ENCODE peak calls at places on chromosomes 11 and 22, in four cellular contexts. Y is spleen, G is ovary, W is mammary epithelial cell. T is an unnamed sample.

GRCh38 chr22:25899566-25899965 is 157.6 kb downstream of the MYO18B start:
- DNase-seq in Y (no peak), G (no peak), W (no peak), T (no peak)

GRCh38 chr11:10674991-10675440 is 18.5 kb downstream of the IRAG1 start:
- DNase-seq in Y (no peak), G (no peak), W (no peak), T (peak)

GRCh38 chr11:27705873-27706820 is 5.9 kb upstream of the BDNF start:
- DNase-seq in Y (no peak), G (no peak), W (no peak), T (no peak)

GRCh38 chr11:37504066-37504611 is 906.1 kb upstream of the RAG2 start:
- DNase-seq in Y (no peak), G (no peak), W (peak), T (no peak)

GRCh38 chr11:83641511-83641910 is 355.3 kb upstream of the CCDC90B start:
- DNase-seq in Y (no peak), G (no peak), W (no peak), T (no peak)

GRCh38 chr11:77211040-77211451 is 83.0 kb downstream of the MYO7A start:
- DNase-seq in Y (peak), G (no peak), W (no peak), T (no peak)

GRCh38 chr11:134126197-134126822 is 57.4 kb downstream of the JAM3 start:
- DNase-seq in Y (no peak), G (no peak), W (peak), T (no peak)

GRCh38 chr11:57335023-57335342 is 709 bp downstream of the SSRP1 start:
- DNase-seq in Y (no peak), G (no peak), W (no peak), T (no peak)

GRCh38 chr11:129298990-129299389 is 76.7 kb upstream of the BARX2 start:
- DNase-seq in Y (no peak), G (no peak), W (peak), T (no peak)

GRCh38 chr11:112795142-112795815 is 165.9 kb upstream of the NCAM1 start:
- DNase-seq in Y (no peak), G (no peak), W (peak), T (no peak)

GRCh38 chr22:30421695-30422480 is 3.7 kb upstream of the MTFP1 start:
- DNase-seq in Y (no peak), G (no peak), W (no peak), T (no peak)

GRCh38 chr22:29225422-29226090 is 19.9 kb downstream of the EMID1 start:
- DNase-seq in Y (peak), G (peak), W (no peak), T (no peak)

GRCh38 chr22:20392983-20393704 is 807 bp upstream of the ZNF74 start:
- DNase-seq in Y (peak), G (peak), W (no peak), T (no peak)

GRCh38 chr11:62464655-62465054 is 45.8 kb downstream of the SCGB1A1 start:
- DNase-seq in Y (no peak), G (no peak), W (no peak), T (no peak)

GRCh38 chr11:67053896-67054850 is 2.5 kb upstream of the RHOD start:
- DNase-seq in Y (no peak), G (peak), W (peak), T (peak)

GRCh38 chr11:27216268-27217149 is 146.5 kb downstream of the CCDC34 start:
- DNase-seq in Y (peak), G (peak), W (no peak), T (no peak)

GRCh38 chr11:75262436-75262835 is 21.9 kb downstream of the TPBGL start:
- DNase-seq in Y (no peak), G (peak), W (no peak), T (no peak)

GRCh38 chr11:113952070-113952469 is 22.8 kb upstream of the HTR3A start:
- DNase-seq in Y (no peak), G (no peak), W (no peak), T (no peak)

GRCh38 chr11:11265994-11266606 is 87.0 kb downstream of the CSNK2A3 start:
- DNase-seq in Y (no peak), G (no peak), W (peak), T (no peak)

GRCh38 chr22:38823076-38823475 is 20.8 kb downstream of the NPTXR start:
- DNase-seq in Y (no peak), G (no peak), W (no peak), T (no peak)

GRCh38 chr11:124470516-124471231 is 25.2 kb upstream of the OR8B8 start:
- DNase-seq in Y (no peak), G (no peak), W (no peak), T (no peak)

GRCh38 chr11:19576903-19577302 is 135.7 kb upstream of the NAV2 start:
- DNase-seq in Y (no peak), G (no peak), W (no peak), T (no peak)
- H3K27ac ChIP-seq in Y (peak), G (no peak), W (no peak), T (peak)

GRCh38 chr22:42342426-42343135 is 72.1 kb upstream of the TCF20 start:
- DNase-seq in Y (no peak), G (no peak), W (no peak), T (no peak)

GRCh38 chr22:42345458-42345857 is 75.0 kb upstream of the TCF20 start:
- DNase-seq in Y (peak), G (no peak), W (no peak), T (no peak)

GRCh38 chr22:42343136-42343484 is 72.7 kb upstream of the TCF20 start:
- DNase-seq in Y (no peak), G (peak), W (no peak), T (peak)

GRCh38 chr22:42343551-42344081 is 73.2 kb upstream of the TCF20 start:
- DNase-seq in Y (no peak), G (peak), W (no peak), T (no peak)

GRCh38 chr22:42344391-42344861 is 74.0 kb upstream of the TCF20 start:
- DNase-seq in Y (peak), G (peak), W (no peak), T (peak)
- H3K27ac ChIP-seq in Y (peak), G (peak), W (no peak), T (peak)

GRCh38 chr22:37210041-37210803 is 2.1 kb downstream of the SSTR3 start:
- DNase-seq in Y (peak), G (peak), W (no peak), T (no peak)
- H3K27ac ChIP-seq in Y (no peak), G (no peak), W (no peak), T (no peak)

GRCh38 chr11:73156114-73156513 is 14.0 kb upstream of the FCHSD2 start:
- DNase-seq in Y (no peak), G (no peak), W (no peak), T (no peak)

GRCh38 chr11:73159297-73159696 is 17.2 kb upstream of the FCHSD2 start:
- DNase-seq in Y (peak), G (no peak), W (no peak), T (no peak)

GRCh38 chr11:73158356-73159051 is 16.4 kb upstream of the FCHSD2 start:
- DNase-seq in Y (peak), G (no peak), W (no peak), T (no peak)

GRCh38 chr11:73156686-73157085 is 14.6 kb upstream of the FCHSD2 start:
- DNase-seq in Y (peak), G (no peak), W (no peak), T (no peak)

GRCh38 chr11:73157141-73158010 is 15.3 kb upstream of the FCHSD2 start:
- DNase-seq in Y (peak), G (peak), W (no peak), T (no peak)
- H3K27ac ChIP-seq in Y (peak), G (peak), W (no peak), T (no peak)

GRCh38 chr22:31583861-31584485 is 78.0 kb downstream of the PISD start:
- DNase-seq in Y (no peak), G (no peak), W (no peak), T (no peak)
- H3K27ac ChIP-seq in Y (no peak), G (no peak), W (no peak), T (no peak)

T was measured in caudate nucleus.